ENCODE peak calls at places on chromosomes 1 and 21, in four cellular contexts. R is HepG2, U is K562, G is GM12878. F is an unnamed sample.

GRCh38 chr1:117371436-117372151 is 4.3 kb downstream of the MAN1A2 start:
- DNase-seq in R (no peak), U (no peak), G (no peak), F (no peak)

GRCh38 chr1:5883129-5884048 is 108.8 kb downstream of the NPHP4 start:
- DNase-seq in R (no peak), U (no peak), G (no peak), F (no peak)

GRCh38 chr1:57254006-57254405 is 169.9 kb downstream of the DAB1 start:
- DNase-seq in R (no peak), U (no peak), G (no peak), F (no peak)

GRCh38 chr1:234206651-234207284 is 166.5 kb upstream of the COA6 start:
- DNase-seq in R (peak), U (no peak), G (no peak), F (no peak)

GRCh38 chr1:25117233-25117823 is 115.0 kb downstream of the SYF2 start:
- DNase-seq in R (peak), U (peak), G (no peak), F (no peak)

GRCh38 chr1:40438391-40439015 is 11.8 kb upstream of the ZFP69B start:
- DNase-seq in R (peak), U (peak), G (no peak), F (peak)

GRCh38 chr1:242454262-242455051 is 70.0 kb downstream of the PLD5 start:
- DNase-seq in R (peak), U (peak), G (no peak), F (peak)

GRCh38 chr1:241985787-241986186 is 13.1 kb downstream of the MAP1LC3C start:
- DNase-seq in R (peak), U (peak), G (no peak), F (peak)

GRCh38 chr1:45335732-45336365 is 4.1 kb upstream of the TOE1 start:
- DNase-seq in R (peak), U (no peak), G (no peak), F (no peak)

GRCh38 chr21:45543371-45543709 is 1.1 kb upstream of the SLC19A1 start:
- DNase-seq in R (no peak), U (no peak), G (no peak), F (peak)

GRCh38 chr1:66247415-66248208 is 286.3 kb upstream of the SGIP1 start:
- DNase-seq in R (no peak), U (no peak), G (no peak), F (no peak)

GRCh38 chr1:18470650-18471355 is 9.9 kb upstream of the KLHDC7A start:
- DNase-seq in R (no peak), U (no peak), G (no peak), F (no peak)

GRCh38 chr1:10942542-10942912 is 69.9 kb upstream of the TARDBP start:
- DNase-seq in R (no peak), U (no peak), G (no peak), F (no peak)

GRCh38 chr1:97668945-97669344 is 251.9 kb downstream of the DPYD start:
- DNase-seq in R (no peak), U (no peak), G (no peak), F (peak)

GRCh38 chr1:14439015-14439414 is 159.5 kb upstream of the KAZN start:
- DNase-seq in R (no peak), U (no peak), G (no peak), F (no peak)

GRCh38 chr21:36059823-36060158 is 535 bp downstream of the SETD4 start:
- DNase-seq in R (no peak), U (peak), G (no peak), F (peak)

GRCh38 chr1:12544357-12544756 is 73.7 kb downstream of the DHRS3 start:
- DNase-seq in R (no peak), U (no peak), G (no peak), F (no peak)

GRCh38 chr1:56934400-56935080 is 31.3 kb downstream of the C8B start:
- DNase-seq in R (no peak), U (no peak), G (no peak), F (no peak)

GRCh38 chr1:43443197-43443946 is 10.4 kb downstream of the HYI start:
- DNase-seq in R (no peak), U (no peak), G (no peak), F (no peak)

GRCh38 chr1:239386453-239387303 is at the start of gene CHRM3:
- DNase-seq in R (no peak), U (no peak), G (no peak), F (peak)
- H3K4me3 ChIP-seq in R (no peak), U (no peak), G (no peak), F (peak)

DNA sequence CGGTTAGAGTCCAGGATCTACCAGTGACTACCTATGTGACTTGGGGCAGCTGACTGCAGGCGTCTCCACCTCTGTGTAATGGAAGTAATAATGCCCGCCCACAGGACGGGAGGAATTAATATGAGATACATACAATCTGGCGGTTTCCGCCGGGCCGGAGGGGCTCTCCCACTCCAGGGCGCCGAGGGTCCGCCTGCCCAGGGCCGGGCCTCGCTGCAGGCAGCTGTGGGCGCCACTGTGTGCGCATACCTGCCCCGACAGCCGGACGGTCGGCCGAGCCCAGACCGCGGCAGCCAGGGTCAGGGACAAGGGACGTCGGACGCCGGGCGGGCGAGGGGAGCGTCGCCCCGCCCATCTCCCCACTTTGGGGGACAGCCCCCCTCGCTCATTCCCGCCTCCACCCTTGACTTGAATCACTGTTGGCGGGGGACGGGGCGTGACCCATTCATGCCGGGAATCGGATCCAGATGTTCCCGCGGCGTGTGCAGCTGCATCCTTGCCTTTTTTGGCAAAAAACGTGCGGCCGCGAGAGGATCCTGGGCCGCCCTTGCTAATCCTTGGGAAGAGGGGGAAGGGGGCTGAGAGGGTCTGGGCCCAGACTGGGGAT is 6.1 kb upstream of the SF3A3 start:
- DNase-seq in R (no peak), U (no peak), G (no peak), F (peak)
- TF ChIP-seq EP300 in R (no peak), U (no peak), G (no peak), F (no peak)

GRCh38 chr21:46557469-46557868 is 47.4 kb downstream of the S100B start:
- DNase-seq in R (no peak), U (no peak), G (no peak), F (peak)

GRCh38 chr21:46561448-46562095 is 43.3 kb downstream of the S100B start:
- DNase-seq in R (no peak), U (no peak), G (no peak), F (no peak)

GRCh38 chr21:46557919-46558392 is 46.9 kb downstream of the S100B start:
- DNase-seq in R (no peak), U (no peak), G (no peak), F (no peak)

GRCh38 chr21:46560568-46561447 is 44.1 kb downstream of the S100B start:
- DNase-seq in R (no peak), U (no peak), G (no peak), F (peak)

GRCh38 chr21:46559291-46559983 is 45.4 kb downstream of the S100B start:
- DNase-seq in R (peak), U (no peak), G (peak), F (no peak)
- TF ChIP-seq MXI1 in R (no peak), U (no peak), G (no peak), F (no peak)

DNA sequence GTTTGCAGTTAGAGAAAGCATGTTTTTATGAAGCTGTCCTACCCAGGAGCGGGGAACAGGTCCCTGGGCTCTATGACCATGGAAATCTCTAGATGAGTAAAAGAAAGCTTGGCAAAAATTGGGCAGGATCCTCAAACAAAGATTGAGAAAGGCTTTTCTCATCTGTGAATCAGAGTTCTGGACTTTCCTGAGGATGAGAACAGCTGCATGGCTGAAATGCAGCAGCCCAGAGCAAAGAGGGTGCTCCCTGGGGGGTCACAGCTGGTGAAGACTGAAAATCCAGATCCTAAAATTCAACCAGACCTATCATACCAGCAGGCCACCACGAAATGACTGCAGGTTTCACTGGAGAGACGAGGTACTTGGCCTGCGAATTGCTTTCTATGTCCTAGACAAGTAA is 65.7 kb upstream of the APP start:
- DNase-seq in R (no peak), U (no peak), G (no peak), F (no peak)
- H3K4me3 ChIP-seq in R (no peak), U (no peak), G (no peak), F (no peak)

GRCh38 chr1:176056312-176056711 is 150.8 kb downstream of the COP1 start:
- DNase-seq in R (peak), U (no peak), G (no peak), F (no peak)
- TF ChIP-seq EP300 in R (no peak), U (no peak), G (no peak), F (no peak)

GRCh38 chr1:107647012-107647411 is 318.0 kb downstream of the VAV3 start:
- DNase-seq in R (no peak), U (no peak), G (no peak), F (peak)

GRCh38 chr1:107649023-107649422 is 316.0 kb downstream of the VAV3 start:
- DNase-seq in R (no peak), U (no peak), G (no peak), F (no peak)

GRCh38 chr1:107640207-107640606 is 324.8 kb downstream of the VAV3 start:
- DNase-seq in R (no peak), U (no peak), G (no peak), F (no peak)

GRCh38 chr1:107648071-107648470 is 316.9 kb downstream of the VAV3 start:
- DNase-seq in R (no peak), U (no peak), G (no peak), F (no peak)

GRCh38 chr1:107643766-107644165 is 321.2 kb downstream of the VAV3 start:
- DNase-seq in R (no peak), U (no peak), G (no peak), F (peak)
- TF ChIP-seq MXI1 in R (no peak), U (no peak), G (no peak), F (peak)

DNA sequence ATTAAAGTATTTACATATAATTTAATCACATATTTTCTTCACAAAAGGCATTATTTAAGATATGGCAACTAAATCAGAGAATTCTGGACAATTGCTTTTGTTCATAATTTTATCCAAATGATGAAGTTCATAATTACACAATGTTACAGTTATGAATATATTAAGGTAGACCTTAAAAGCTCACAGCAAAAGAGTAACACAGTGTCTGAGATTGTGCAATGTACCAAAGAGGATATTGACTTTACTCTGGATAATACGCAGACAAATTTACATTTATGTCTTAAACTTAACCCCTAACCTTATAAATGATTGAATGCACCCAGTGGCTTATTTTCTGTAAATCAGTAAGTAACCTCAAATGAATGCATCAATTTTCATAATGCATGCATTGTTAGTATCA is 216.2 kb upstream of the SAMSN1 start:
- DNase-seq in R (no peak), U (no peak), G (no peak), F (no peak)
- H3K4me3 ChIP-seq in R (no peak), U (peak), G (peak), F (no peak)

GRCh38 chr1:248873993-248874671 is 15.2 kb upstream of the ZNF692 start:
- DNase-seq in R (peak), U (peak), G (peak), F (peak)
- TF ChIP-seq EP300 in R (no peak), U (peak), G (no peak), F (no peak)

DNA sequence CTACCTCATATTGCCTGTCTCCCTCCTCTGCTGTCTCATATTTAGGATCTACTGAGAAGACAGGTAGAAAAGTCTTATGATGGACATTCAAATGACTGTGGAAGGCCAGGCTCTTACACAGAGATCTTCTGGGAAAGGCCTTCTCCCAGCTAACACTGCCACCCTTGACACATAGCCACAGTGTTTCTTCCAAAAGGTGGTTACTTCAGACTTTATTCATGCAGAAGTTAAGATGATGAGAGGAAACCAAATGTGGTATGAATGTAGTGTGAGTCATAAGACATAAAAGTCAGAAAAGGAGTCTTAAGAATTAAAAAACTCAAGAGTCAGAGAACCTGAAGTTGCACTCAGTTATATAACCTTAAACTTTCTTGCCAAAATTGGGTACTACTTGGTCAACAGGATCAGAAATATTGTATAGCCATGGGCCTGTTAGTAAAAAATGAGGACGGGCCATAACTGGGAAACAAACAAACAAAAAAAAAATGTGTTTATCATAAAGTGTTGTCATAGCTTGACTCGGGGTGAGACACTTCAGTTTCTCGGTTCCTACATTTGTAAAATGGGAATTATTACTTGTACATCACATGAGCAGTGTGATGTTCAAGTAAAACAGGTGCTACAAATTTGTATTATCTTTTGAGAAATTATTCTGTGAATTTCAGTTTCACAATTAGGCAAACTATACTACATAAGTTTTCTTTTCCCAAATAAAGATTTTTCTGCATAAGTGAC is 1.2 kb upstream of the DENND1B start:
- DNase-seq in R (no peak), U (no peak), G (no peak), F (no peak)
- TF ChIP-seq MXI1 in R (no peak), U (no peak), G (no peak), F (no peak)

GRCh38 chr21:30408782-30409494 is 13.1 kb downstream of the KRTAP13-1 start:
- DNase-seq in R (peak), U (peak), G (no peak), F (peak)
- H3K4me3 ChIP-seq in R (no peak), U (no peak), G (no peak), F (peak)